ENCODE peak calls at places on chromosomes 13 and 19, in six cellular contexts. One of them, this sample, is unnamed.

GRCh38 chr19:15138427-15138826 is 31.2 kb downstream of the SYDE1 start:
- DNase-seq in fibroblast of mammary gland: no peak
- DNase-seq in psoas muscle: no peak
- DNase-seq in activated gamma-delta T cell treated with anti-CD3 and anti-CD28 coated beads, Interleukin-2, amount 50 U/mL, for 16 hours: no peak
- DNase-seq in astrocyte of the spinal cord: no peak
- DNase-seq in nucleus accumbens: no peak
- DNase-seq in this sample: no peak

GRCh38 chr13:26759156-26759906 is 1.3 kb downstream of the GPR12 start:
- DNase-seq in fibroblast of mammary gland: no peak
- DNase-seq in psoas muscle: no peak
- DNase-seq in activated gamma-delta T cell treated with anti-CD3 and anti-CD28 coated beads, Interleukin-2, amount 50 U/mL, for 16 hours: no peak
- DNase-seq in astrocyte of the spinal cord: peak; percentile 1
- DNase-seq in nucleus accumbens: no peak
- DNase-seq in this sample: no peak

GRCh38 chr19:48683349-48683748 is 10.5 kb upstream of the NTN5 start:
- DNase-seq in fibroblast of mammary gland: peak; percentile 44
- DNase-seq in psoas muscle: peak; percentile 44
- DNase-seq in activated gamma-delta T cell treated with anti-CD3 and anti-CD28 coated beads, Interleukin-2, amount 50 U/mL, for 16 hours: peak; percentile 16
- DNase-seq in astrocyte of the spinal cord: peak; percentile 62
- DNase-seq in nucleus accumbens: peak; percentile 86
- DNase-seq in this sample: no peak

GRCh38 chr19:46759817-46760333 is 13.6 kb upstream of the STRN4 start:
- DNase-seq in fibroblast of mammary gland: peak; percentile 99
- DNase-seq in psoas muscle: peak; percentile 61
- DNase-seq in activated gamma-delta T cell treated with anti-CD3 and anti-CD28 coated beads, Interleukin-2, amount 50 U/mL, for 16 hours: no peak
- DNase-seq in astrocyte of the spinal cord: peak; percentile 58
- DNase-seq in nucleus accumbens: no peak
- DNase-seq in this sample: no peak

GRCh38 chr19:42132030-42132628 is at the start of gene POU2F2:
- DNase-seq in fibroblast of mammary gland: no peak
- DNase-seq in psoas muscle: peak; percentile 31
- DNase-seq in activated gamma-delta T cell treated with anti-CD3 and anti-CD28 coated beads, Interleukin-2, amount 50 U/mL, for 16 hours: peak; percentile 87
- DNase-seq in astrocyte of the spinal cord: no peak
- DNase-seq in nucleus accumbens: no peak
- DNase-seq in this sample: peak; percentile 88

GRCh38 chr13:40966298-40966697 is 52.8 kb downstream of the ELF1 start:
- DNase-seq in fibroblast of mammary gland: no peak
- DNase-seq in psoas muscle: no peak
- DNase-seq in activated gamma-delta T cell treated with anti-CD3 and anti-CD28 coated beads, Interleukin-2, amount 50 U/mL, for 16 hours: no peak
- DNase-seq in astrocyte of the spinal cord: no peak
- DNase-seq in nucleus accumbens: no peak
- DNase-seq in this sample: no peak

GRCh38 chr19:13644648-13645047 is 119.7 kb upstream of the MRI1 start:
- DNase-seq in fibroblast of mammary gland: no peak
- DNase-seq in psoas muscle: no peak
- DNase-seq in activated gamma-delta T cell treated with anti-CD3 and anti-CD28 coated beads, Interleukin-2, amount 50 U/mL, for 16 hours: no peak
- DNase-seq in astrocyte of the spinal cord: no peak
- DNase-seq in nucleus accumbens: no peak
- DNase-seq in this sample: no peak

GRCh38 chr13:22112956-22113750 is 442.3 kb downstream of the FGF9 start:
- DNase-seq in fibroblast of mammary gland: no peak
- DNase-seq in psoas muscle: no peak
- DNase-seq in activated gamma-delta T cell treated with anti-CD3 and anti-CD28 coated beads, Interleukin-2, amount 50 U/mL, for 16 hours: no peak
- DNase-seq in astrocyte of the spinal cord: no peak
- DNase-seq in nucleus accumbens: no peak
- DNase-seq in this sample: no peak

GRCh38 chr13:29905845-29906244 is 55.4 kb upstream of the UBL3 start:
- DNase-seq in fibroblast of mammary gland: peak; percentile 68
- DNase-seq in psoas muscle: no peak
- DNase-seq in activated gamma-delta T cell treated with anti-CD3 and anti-CD28 coated beads, Interleukin-2, amount 50 U/mL, for 16 hours: no peak
- DNase-seq in astrocyte of the spinal cord: peak; percentile 48
- DNase-seq in nucleus accumbens: peak; percentile 11
- DNase-seq in this sample: no peak

GRCh38 chr19:42005504-42005903 is 11.5 kb upstream of the ATP1A3 start:
- DNase-seq in fibroblast of mammary gland: no peak
- DNase-seq in psoas muscle: no peak
- DNase-seq in activated gamma-delta T cell treated with anti-CD3 and anti-CD28 coated beads, Interleukin-2, amount 50 U/mL, for 16 hours: no peak
- DNase-seq in astrocyte of the spinal cord: no peak
- DNase-seq in nucleus accumbens: no peak
- DNase-seq in this sample: no peak

GRCh38 chr13:61751039-61751438 is 335.4 kb upstream of the PCDH20 start:
- DNase-seq in fibroblast of mammary gland: no peak
- DNase-seq in psoas muscle: no peak
- DNase-seq in activated gamma-delta T cell treated with anti-CD3 and anti-CD28 coated beads, Interleukin-2, amount 50 U/mL, for 16 hours: no peak
- DNase-seq in astrocyte of the spinal cord: no peak
- DNase-seq in nucleus accumbens: no peak
- DNase-seq in this sample: no peak

GRCh38 chr13:44759723-44760360 is 183.7 kb upstream of the TSC22D1 start:
- DNase-seq in fibroblast of mammary gland: no peak
- DNase-seq in psoas muscle: peak; percentile 18
- DNase-seq in activated gamma-delta T cell treated with anti-CD3 and anti-CD28 coated beads, Interleukin-2, amount 50 U/mL, for 16 hours: no peak
- DNase-seq in astrocyte of the spinal cord: peak; percentile 50
- DNase-seq in nucleus accumbens: no peak
- DNase-seq in this sample: no peak

GRCh38 chr19:29263305-29264080 is 50.5 kb upstream of the UQCRFS1 start:
- DNase-seq in fibroblast of mammary gland: peak; percentile 38
- DNase-seq in psoas muscle: peak; percentile 51
- DNase-seq in activated gamma-delta T cell treated with anti-CD3 and anti-CD28 coated beads, Interleukin-2, amount 50 U/mL, for 16 hours: peak; percentile 33
- DNase-seq in astrocyte of the spinal cord: no peak
- DNase-seq in nucleus accumbens: peak; percentile 12
- DNase-seq in this sample: peak; percentile 53

GRCh38 chr13:74287672-74288169 is 153.5 kb upstream of the KLF12 start:
- DNase-seq in fibroblast of mammary gland: peak; percentile 78
- DNase-seq in psoas muscle: peak; percentile 71
- DNase-seq in activated gamma-delta T cell treated with anti-CD3 and anti-CD28 coated beads, Interleukin-2, amount 50 U/mL, for 16 hours: peak; percentile 63
- DNase-seq in astrocyte of the spinal cord: peak; percentile 83
- DNase-seq in nucleus accumbens: peak; percentile 80
- DNase-seq in this sample: peak; percentile 54

GRCh38 chr19:18308051-18308947 is 14.6 kb downstream of the LSM4 start:
- DNase-seq in fibroblast of mammary gland: no peak
- DNase-seq in psoas muscle: no peak
- DNase-seq in activated gamma-delta T cell treated with anti-CD3 and anti-CD28 coated beads, Interleukin-2, amount 50 U/mL, for 16 hours: no peak
- DNase-seq in astrocyte of the spinal cord: no peak
- DNase-seq in nucleus accumbens: no peak
- DNase-seq in this sample: no peak

GRCh38 chr13:113511361-113511760 is 20.9 kb upstream of the DCUN1D2 start:
- DNase-seq in fibroblast of mammary gland: no peak
- DNase-seq in psoas muscle: no peak
- DNase-seq in activated gamma-delta T cell treated with anti-CD3 and anti-CD28 coated beads, Interleukin-2, amount 50 U/mL, for 16 hours: no peak
- DNase-seq in astrocyte of the spinal cord: no peak
- DNase-seq in nucleus accumbens: no peak
- DNase-seq in this sample: no peak

GRCh38 chr19:1853295-1854031 is 5.2 kb upstream of the REXO1 start:
- DNase-seq in fibroblast of mammary gland: peak; percentile 76
- DNase-seq in psoas muscle: peak; percentile 80
- DNase-seq in activated gamma-delta T cell treated with anti-CD3 and anti-CD28 coated beads, Interleukin-2, amount 50 U/mL, for 16 hours: peak; percentile 62
- DNase-seq in astrocyte of the spinal cord: peak; percentile 70
- DNase-seq in nucleus accumbens: peak; percentile 12
- DNase-seq in this sample: peak; percentile 92

GRCh38 chr13:42137856-42138537 is 89.5 kb downstream of the DGKH start:
- DNase-seq in fibroblast of mammary gland: peak; percentile 62
- DNase-seq in psoas muscle: no peak
- DNase-seq in activated gamma-delta T cell treated with anti-CD3 and anti-CD28 coated beads, Interleukin-2, amount 50 U/mL, for 16 hours: no peak
- DNase-seq in astrocyte of the spinal cord: peak; percentile 37
- DNase-seq in nucleus accumbens: no peak
- DNase-seq in this sample: peak; percentile 11

GRCh38 chr19:16722591-16722990 is 2.9 kb downstream of the NWD1 start:
- DNase-seq in fibroblast of mammary gland: no peak
- DNase-seq in psoas muscle: no peak
- DNase-seq in activated gamma-delta T cell treated with anti-CD3 and anti-CD28 coated beads, Interleukin-2, amount 50 U/mL, for 16 hours: no peak
- DNase-seq in astrocyte of the spinal cord: no peak
- DNase-seq in nucleus accumbens: no peak
- DNase-seq in this sample: no peak